ENCODE peak calls at places on chromosomes 13 and 19, in four cellular contexts. One of them, this sample, is unnamed.

GRCh38 chr13:24851546-24851945 is 87.6 kb downstream of the RNF17 start:
- DNase-seq in HFFc6: peak; percentile 24
- DNase-seq in GM20000: no peak
- DNase-seq in kidney epithelial cell: no peak
- DNase-seq in this sample: no peak

GRCh38 chr19:39110263-39110967 is 15.2 kb upstream of the PAK4 start:
- DNase-seq in HFFc6: no peak
- DNase-seq in GM20000: peak; percentile 83
- DNase-seq in kidney epithelial cell: no peak
- DNase-seq in this sample: peak; percentile 85

GRCh38 chr13:71306821-71307220 is 560.2 kb downstream of the DACH1 start:
- DNase-seq in HFFc6: no peak
- DNase-seq in GM20000: no peak
- DNase-seq in kidney epithelial cell: no peak
- DNase-seq in this sample: no peak

GRCh38 chr13:66312312-66313087 is 917.6 kb downstream of the PCDH9 start:
- DNase-seq in HFFc6: peak; percentile 60
- DNase-seq in GM20000: no peak
- DNase-seq in kidney epithelial cell: no peak
- DNase-seq in this sample: no peak

GRCh38 chr19:4889034-4889825 is 13.5 kb downstream of the ARRDC5 start:
- DNase-seq in HFFc6: peak; percentile 71
- DNase-seq in GM20000: no peak
- DNase-seq in kidney epithelial cell: no peak
- DNase-seq in this sample: no peak

GRCh38 chr19:33496496-33496895 is 25.1 kb downstream of the PEPD start:
- DNase-seq in HFFc6: no peak
- DNase-seq in GM20000: no peak
- DNase-seq in kidney epithelial cell: no peak
- DNase-seq in this sample: no peak

GRCh38 chr19:31127132-31127967 is 221.9 kb downstream of the TSHZ3 start:
- DNase-seq in HFFc6: peak; percentile 96
- DNase-seq in GM20000: no peak
- DNase-seq in kidney epithelial cell: peak; percentile 50
- DNase-seq in this sample: no peak

GRCh38 chr19:7331446-7331845 is 17.3 kb upstream of the ARHGEF18 start:
- DNase-seq in HFFc6: no peak
- DNase-seq in GM20000: no peak
- DNase-seq in kidney epithelial cell: no peak
- DNase-seq in this sample: no peak

GRCh38 chr19:49272204-49272603 is 52.8 kb downstream of the SLC6A16 start:
- DNase-seq in HFFc6: peak; percentile 37
- DNase-seq in GM20000: no peak
- DNase-seq in kidney epithelial cell: peak; percentile 16
- DNase-seq in this sample: no peak

GRCh38 chr19:44745386-44745831 is 3.1 kb upstream of the BCL3 start:
- DNase-seq in HFFc6: peak; percentile 40
- DNase-seq in GM20000: no peak
- DNase-seq in kidney epithelial cell: no peak
- DNase-seq in this sample: no peak

GRCh38 chr13:35699181-35699580 is 222.7 kb upstream of the MAB21L1 start:
- DNase-seq in HFFc6: peak; percentile 77
- DNase-seq in GM20000: no peak
- DNase-seq in kidney epithelial cell: no peak
- DNase-seq in this sample: no peak

GRCh38 chr13:86006317-86006716 is 207.1 kb upstream of the SLITRK6 start:
- DNase-seq in HFFc6: no peak
- DNase-seq in GM20000: no peak
- DNase-seq in kidney epithelial cell: no peak
- DNase-seq in this sample: no peak

GRCh38 chr13:86000546-86000945 is 201.3 kb upstream of the SLITRK6 start:
- DNase-seq in HFFc6: no peak
- DNase-seq in GM20000: no peak
- DNase-seq in kidney epithelial cell: no peak
- DNase-seq in this sample: no peak

GRCh38 chr13:85997587-85997986 is 198.4 kb upstream of the SLITRK6 start:
- DNase-seq in HFFc6: no peak
- DNase-seq in GM20000: no peak
- DNase-seq in kidney epithelial cell: no peak
- DNase-seq in this sample: no peak

DNA sequence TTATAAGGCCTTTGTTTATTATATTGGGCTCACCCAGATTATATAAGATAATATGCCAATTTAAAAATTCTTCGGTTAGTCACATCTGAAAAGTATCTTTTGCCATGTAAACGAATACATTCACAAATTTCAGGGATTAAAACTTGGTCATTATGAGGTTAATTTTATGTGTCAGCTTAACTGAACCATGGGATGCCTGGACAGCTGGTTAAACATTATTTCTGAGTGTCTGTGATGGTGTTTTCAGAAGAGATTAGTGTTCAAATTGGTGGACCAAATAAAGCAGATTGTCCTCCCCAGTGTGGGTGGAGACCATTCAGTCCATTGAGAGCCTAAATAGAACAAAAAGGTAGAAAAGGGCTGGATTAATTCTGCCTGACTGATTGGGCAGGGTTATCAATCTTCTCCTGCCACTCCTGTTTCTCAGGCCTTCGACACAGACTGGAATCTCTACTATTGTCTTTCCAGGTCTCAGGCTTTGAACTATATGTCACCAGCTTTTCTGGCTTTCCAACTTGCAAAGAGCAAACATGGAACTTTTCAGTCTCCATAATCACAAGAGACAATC is 203.8 kb upstream of the SLITRK6 start:
- DNase-seq in HFFc6: no peak
- DNase-seq in GM20000: no peak
- DNase-seq in kidney epithelial cell: no peak
- DNase-seq in this sample: no peak
- TF ChIP-seq CTCF in HFFc6: no peak
- TF ChIP-seq CTCF in GM20000: no peak
- TF ChIP-seq CTCF in kidney epithelial cell: no peak
- TF ChIP-seq CTCF in this sample: no peak

DNA sequence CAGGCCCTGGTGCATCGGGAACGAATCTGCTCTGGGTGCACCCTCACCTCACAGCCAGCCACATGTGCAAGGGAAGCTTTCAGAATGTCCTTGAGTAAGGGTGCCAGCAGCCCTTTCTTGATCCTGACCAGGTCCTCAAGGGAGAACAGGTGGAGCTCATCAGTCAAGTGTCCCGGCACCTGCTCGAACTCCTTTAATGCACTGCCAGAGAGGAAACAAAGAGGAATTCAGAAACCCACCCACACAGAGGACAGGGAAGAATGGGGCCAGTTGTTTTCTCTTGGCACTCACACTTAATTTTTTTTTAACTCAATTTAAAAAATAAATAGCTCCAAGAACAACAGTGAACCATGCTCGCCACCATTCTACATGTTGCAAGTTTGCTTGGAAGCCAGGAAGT is 41.7 kb downstream of the RUBCNL start:
- DNase-seq in HFFc6: no peak
- DNase-seq in GM20000: no peak
- DNase-seq in kidney epithelial cell: no peak
- DNase-seq in this sample: no peak
- TF ChIP-seq CTCF in HFFc6: no peak
- TF ChIP-seq CTCF in GM20000: no peak
- TF ChIP-seq CTCF in kidney epithelial cell: no peak
- TF ChIP-seq CTCF in this sample: no peak

GRCh38 chr13:63607153-63607552 is 2191.5 kb upstream of the PCDH20 start:
- DNase-seq in HFFc6: no peak
- DNase-seq in GM20000: no peak
- DNase-seq in kidney epithelial cell: no peak
- DNase-seq in this sample: no peak
- TF ChIP-seq CTCF in HFFc6: no peak
- TF ChIP-seq CTCF in GM20000: no peak
- TF ChIP-seq CTCF in kidney epithelial cell: no peak
- TF ChIP-seq CTCF in this sample: no peak

DNA sequence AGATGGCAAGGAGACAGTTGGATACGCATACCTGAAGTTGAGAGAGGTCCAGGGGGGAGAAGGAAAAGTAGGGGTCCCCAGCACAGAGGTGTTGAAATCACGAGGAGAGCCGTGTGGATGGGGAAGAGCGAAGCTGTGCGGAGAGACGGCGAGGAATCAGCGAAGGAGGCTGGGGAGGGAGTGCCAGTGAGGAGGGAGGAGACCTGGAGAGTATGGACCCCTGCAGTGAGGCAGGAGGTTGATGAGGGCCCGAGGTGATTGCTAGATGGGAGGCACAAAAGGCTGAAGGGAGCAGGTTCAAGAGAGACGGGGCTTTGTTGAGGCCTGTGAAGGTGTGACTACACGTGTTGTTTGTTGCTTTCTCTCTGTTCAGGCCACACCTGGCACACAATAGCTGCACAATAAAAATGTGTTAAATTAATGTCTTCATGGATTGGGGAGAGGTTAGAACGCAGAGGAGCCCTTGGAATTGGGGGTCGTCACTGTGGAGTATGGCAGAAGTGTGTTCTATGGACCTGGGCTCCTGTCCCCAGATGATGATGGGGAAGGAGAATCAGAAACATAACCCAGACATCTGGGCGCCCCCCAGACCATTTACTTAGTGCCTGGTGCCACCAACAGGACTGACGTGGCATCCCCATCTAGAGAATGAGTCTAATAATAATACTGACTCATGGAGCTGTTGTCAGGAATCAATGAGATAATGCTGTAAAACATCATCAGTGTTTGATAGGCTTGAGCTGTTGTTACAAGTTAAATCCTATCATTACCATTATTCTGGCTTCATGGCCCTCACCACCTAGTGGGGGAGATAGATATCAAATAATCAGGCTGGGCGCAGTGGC is 137.5 kb downstream of the SIPA1L3 start:
- DNase-seq in HFFc6: peak; percentile 74
- DNase-seq in GM20000: no peak
- DNase-seq in kidney epithelial cell: no peak
- DNase-seq in this sample: no peak
- TF ChIP-seq CTCF in HFFc6: peak; percentile 73
- TF ChIP-seq CTCF in GM20000: no peak
- TF ChIP-seq CTCF in kidney epithelial cell: peak; percentile 6
- TF ChIP-seq CTCF in this sample: peak; percentile 29

This sample was measured in GM10248.